ENCODE peak calls at places on chromosomes 7 and 10, in four cellular contexts. A is adrenal gland, F is lower leg skin, E is transverse colon. X is an unnamed sample.

GRCh38 chr10:79192677-79193003 is 123.9 kb downstream of the ZMIZ1 start:
- DNase-seq in A (no peak), F (no peak), E (no peak), X (no peak)

GRCh38 chr10:10038358-10038757 is 979.3 kb upstream of the CELF2 start:
- DNase-seq in A (no peak), F (no peak), E (no peak), X (no peak)

GRCh38 chr7:5452937-5453540 is 29.4 kb upstream of the TNRC18 start:
- DNase-seq in A (no peak), F (no peak), E (no peak), X (no peak)

GRCh38 chr10:124595143-124595883 is 133.7 kb downstream of the LHPP start:
- DNase-seq in A (no peak), F (no peak), E (peak; percentile 2), X (no peak)

GRCh38 chr10:67884842-67885680 is 605 bp downstream of the SIRT1 start:
- DNase-seq in A (peak; percentile 88), F (peak; percentile 95), E (peak; percentile 85), X (peak; percentile 85)

GRCh38 chr10:108362306-108362705 is 1197.8 kb upstream of the SORCS1 start:
- DNase-seq in A (no peak), F (no peak), E (no peak), X (no peak)

GRCh38 chr10:91349381-91349780 is 60.8 kb upstream of the HECTD2 start:
- DNase-seq in A (no peak), F (no peak), E (no peak), X (no peak)

GRCh38 chr10:80443531-80443974 is 10.6 kb upstream of the TSPAN14 start:
- DNase-seq in A (no peak), F (no peak), E (peak; percentile 17), X (no peak)

GRCh38 chr7:13852281-13852968 is 137.0 kb downstream of the ETV1 start:
- DNase-seq in A (no peak), F (no peak), E (no peak), X (no peak)

GRCh38 chr7:80548790-80549530 is 37.1 kb upstream of the GNAT3 start:
- DNase-seq in A (no peak), F (no peak), E (no peak), X (no peak)

GRCh38 chr10:13882112-13882711 is 295.4 kb downstream of the PRPF18 start:
- DNase-seq in A (no peak), F (peak; percentile 83), E (no peak), X (peak; percentile 42)

GRCh38 chr10:128860574-128860973 is 606.5 kb upstream of the MGMT start:
- DNase-seq in A (no peak), F (no peak), E (no peak), X (no peak)

GRCh38 chr10:128863411-128863810 is 603.6 kb upstream of the MGMT start:
- DNase-seq in A (no peak), F (peak; percentile 26), E (no peak), X (no peak)

GRCh38 chr10:128861018-128861565 is 605.9 kb upstream of the MGMT start:
- DNase-seq in A (no peak), F (peak; percentile 54), E (no peak), X (no peak)

GRCh38 chr10:128855656-128856428 is 611.2 kb upstream of the MGMT start:
- DNase-seq in A (no peak), F (peak; percentile 68), E (no peak), X (no peak)

DNA sequence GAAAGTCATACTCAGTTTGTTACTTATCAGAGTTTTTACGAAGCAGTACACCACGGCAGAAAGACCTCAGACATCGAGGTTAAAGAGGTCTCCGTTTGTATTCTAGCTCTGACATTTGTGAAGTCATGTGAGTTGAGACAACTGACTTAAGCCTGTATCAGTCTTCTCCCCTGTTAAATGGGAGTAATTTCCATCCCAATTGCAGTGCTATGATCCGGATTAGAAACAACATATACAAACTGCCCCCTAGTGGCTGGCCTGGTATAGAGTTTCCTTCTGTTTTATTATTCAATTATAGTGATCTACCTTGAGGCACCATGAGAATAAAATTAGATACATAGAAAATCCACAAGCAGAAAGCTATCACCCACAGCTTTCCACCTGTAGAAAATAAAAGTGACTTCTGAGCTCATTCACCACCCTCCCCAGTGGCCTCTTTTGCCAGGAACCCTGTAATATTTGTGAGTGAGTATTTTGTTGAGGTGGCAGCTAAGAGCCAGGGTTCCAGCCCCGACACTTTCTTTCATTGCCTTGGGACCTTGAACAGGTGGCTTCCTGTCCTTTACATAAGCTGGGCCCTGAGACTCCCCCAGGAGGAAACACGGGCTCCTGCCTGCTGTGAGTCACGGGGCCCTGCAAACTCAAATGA is 607.2 kb upstream of the MGMT start:
- DNase-seq in A (no peak), F (peak; percentile 77), E (peak; percentile 45), X (no peak)
- TF ChIP-seq CTCF in A (no peak), F (no peak), E (peak; percentile 65), X (peak; percentile 43)

DNA sequence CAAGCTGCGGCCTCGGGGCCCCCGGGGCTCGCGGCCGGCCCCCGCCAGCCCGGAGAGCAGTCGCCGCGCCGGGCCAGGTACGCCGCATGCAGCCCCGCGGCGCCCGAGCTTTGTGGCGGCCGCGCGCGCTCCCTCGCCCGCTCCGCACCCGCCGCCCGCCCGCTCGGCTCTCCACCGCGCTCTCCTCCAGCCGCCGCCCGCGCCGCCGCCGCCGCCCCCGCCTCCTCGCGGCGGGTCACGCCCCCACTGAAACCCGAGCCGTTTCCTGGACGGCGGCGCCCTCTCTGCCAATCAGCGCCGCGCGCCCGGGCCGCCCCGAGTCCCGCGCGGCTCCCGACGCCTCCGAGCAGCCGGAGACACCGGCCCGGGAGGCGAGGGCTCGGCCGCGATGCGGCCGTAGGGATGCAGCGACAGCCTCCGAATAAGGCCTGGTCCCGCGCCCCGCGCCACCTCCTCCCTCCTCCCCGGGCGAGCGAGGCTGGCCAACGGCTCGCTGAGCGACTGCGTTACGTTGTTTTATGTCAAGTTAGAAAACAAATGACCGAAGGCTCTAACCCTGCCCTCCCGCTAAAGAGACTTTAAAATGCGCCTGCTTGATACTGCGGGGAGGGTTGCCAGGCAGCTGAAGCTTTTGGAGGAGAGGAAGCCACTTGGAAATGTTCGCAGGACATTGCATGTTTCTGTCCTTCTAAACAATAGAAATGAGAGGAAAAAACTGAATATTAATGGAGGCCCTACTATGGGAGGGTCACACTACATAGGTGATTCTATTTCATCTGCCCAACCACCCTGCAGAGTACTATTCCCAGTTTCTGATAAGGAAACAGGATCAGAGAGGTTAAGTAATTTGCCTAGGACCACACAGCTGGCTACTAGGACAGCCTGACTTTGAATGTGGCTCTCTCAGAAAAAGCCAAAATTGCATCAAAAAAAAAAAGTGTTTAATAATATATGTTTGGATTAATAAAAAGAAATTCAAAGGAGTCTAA is at the start of gene FGFR2:
- DNase-seq in A (peak; percentile 84), F (peak; percentile 95), E (peak; percentile 88), X (peak; percentile 86)
- TF ChIP-seq POLR2A in A (peak; percentile 82), F (no peak), E (peak; percentile 45), X (peak; percentile 82)

DNA sequence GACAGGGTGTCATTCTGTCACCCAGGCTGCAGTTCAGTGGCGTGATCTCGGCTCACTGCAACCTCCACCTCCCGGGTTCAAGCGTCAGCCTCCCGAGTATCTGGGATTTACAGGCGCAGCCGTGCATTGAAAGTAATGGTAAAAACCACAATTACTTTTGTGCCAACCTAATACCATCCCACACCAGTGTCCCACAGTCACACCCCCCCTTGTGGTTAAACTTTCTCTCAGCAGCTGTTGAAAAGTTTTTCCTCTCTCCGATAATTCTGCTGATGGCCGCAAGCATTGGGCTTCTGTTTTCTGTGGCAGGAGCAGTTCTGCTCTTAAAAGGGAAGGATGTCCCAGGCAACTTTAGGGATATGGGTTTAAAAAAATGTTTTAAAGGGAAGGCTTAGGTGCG is 6.6 kb upstream of the LAT2 start:
- DNase-seq in A (peak; percentile 53), F (no peak), E (peak; percentile 39), X (no peak)
- TF ChIP-seq CTCF in A (peak; percentile 48), F (no peak), E (peak; percentile 48), X (peak; percentile 53)

GRCh38 chr7:130668258-130669050 is at the start of gene COPG2:
- DNase-seq in A (peak; percentile 84), F (peak; percentile 95), E (peak; percentile 89), X (peak; percentile 88)
- TF ChIP-seq POLR2A in A (peak; percentile 22), F (no peak), E (no peak), X (peak; percentile 33)

GRCh38 chr7:75995052-75995471 is 667 bp upstream of the TMEM120A start:
- DNase-seq in A (no peak), F (no peak), E (no peak), X (no peak)

GRCh38 chr7:75995996-75996395 is 1.6 kb upstream of the TMEM120A start:
- DNase-seq in A (no peak), F (no peak), E (no peak), X (no peak)

GRCh38 chr7:75996476-75996875 is 2.1 kb upstream of the TMEM120A start:
- DNase-seq in A (no peak), F (no peak), E (no peak), X (no peak)

GRCh38 chr7:75993689-75994387 is 557 bp downstream of the TMEM120A start:
- DNase-seq in A (peak; percentile 93), F (peak; percentile 93), E (peak; percentile 59), X (peak; percentile 92)

GRCh38 chr7:75994388-75995051 is at the start of gene TMEM120A:
- DNase-seq in A (peak; percentile 98), F (peak; percentile 99), E (peak; percentile 98), X (peak; percentile 98)
- TF ChIP-seq CTCF in A (peak; percentile 14), F (no peak), E (peak; percentile 33), X (peak; percentile 12)

GRCh38 chr10:5666324-5667220 is at the start of gene ASB13:
- DNase-seq in A (peak; percentile 84), F (peak; percentile 90), E (peak; percentile 80), X (peak; percentile 85)
- TF ChIP-seq POLR2A in A (peak; percentile 70), F (no peak), E (no peak), X (peak; percentile 87)